ENCODE peak calls at places on chromosome 16, in four cellular contexts. L is heart right ventricle, V is foreskin keratinocyte, K is WERI-Rb-1. F is an unnamed sample.

GRCh38 chr16:15778999-15779614 is 77.7 kb downstream of the MYH11 start:
- DNase-seq in L (no peak), V (no peak), K (no peak), F (no peak)

GRCh38 chr16:52283018-52283417 is 263.9 kb downstream of the TOX3 start:
- DNase-seq in L (no peak), V (no peak), K (no peak), F (peak; percentile 34)

GRCh38 chr16:66222756-66223155 is 143.7 kb upstream of the CDH5 start:
- DNase-seq in L (no peak), V (peak; percentile 27), K (no peak), F (no peak)

GRCh38 chr16:35187665-35188225 is 1728.3 kb downstream of the TP53TG3F start:
- DNase-seq in L (no peak), V (no peak), K (no peak), F (no peak)

GRCh38 chr16:22216191-22216831 is 10.2 kb downstream of the EEF2K start:
- DNase-seq in L (no peak), V (no peak), K (no peak), F (no peak)

GRCh38 chr16:81645925-81646324 is 133.2 kb upstream of the PLCG2 start:
- DNase-seq in L (no peak), V (no peak), K (no peak), F (no peak)

GRCh38 chr16:69680358-69680757 is 46.0 kb downstream of the NQO1 start:
- DNase-seq in L (no peak), V (no peak), K (no peak), F (no peak)

GRCh38 chr16:52408197-52408845 is 138.6 kb downstream of the TOX3 start:
- DNase-seq in L (no peak), V (no peak), K (no peak), F (no peak)

GRCh38 chr16:2090819-2091721 is 43.3 kb downstream of the TSC2 start:
- DNase-seq in L (peak; percentile 43), V (no peak), K (no peak), F (no peak)

GRCh38 chr16:14405611-14406537 is 224.2 kb downstream of the PARN start:
- DNase-seq in L (no peak), V (no peak), K (no peak), F (no peak)

GRCh38 chr16:17395849-17396480 is 74.8 kb downstream of the XYLT1 start:
- DNase-seq in L (no peak), V (no peak), K (no peak), F (peak; percentile 45)

GRCh38 chr16:77738706-77739105 is 16.4 kb downstream of the NUDT7 start:
- DNase-seq in L (no peak), V (peak; percentile 81), K (no peak), F (peak; percentile 87)

GRCh38 chr16:82229800-82230619 is 60.0 kb upstream of the MPHOSPH6 start:
- DNase-seq in L (peak; percentile 63), V (no peak), K (peak; percentile 82), F (peak; percentile 24)

GRCh38 chr16:56657555-56658430 is at the start of gene MT1F:
- DNase-seq in L (peak; percentile 59), V (peak; percentile 39), K (no peak), F (peak; percentile 31)

GRCh38 chr16:52283581-52284375 is 263.2 kb downstream of the TOX3 start:
- DNase-seq in L (no peak), V (no peak), K (no peak), F (no peak)

GRCh38 chr16:38941-39892 is 14.2 kb downstream of the POLR3K start:
- DNase-seq in L (no peak), V (no peak), K (no peak), F (peak; percentile 59)

GRCh38 chr16:53209489-53209888 is 154.7 kb downstream of the CHD9 start:
- DNase-seq in L (no peak), V (no peak), K (no peak), F (no peak)

GRCh38 chr16:85646976-85647375 is 33.9 kb downstream of the GSE1 start:
- DNase-seq in L (no peak), V (no peak), K (no peak), F (no peak)
- H3K27ac ChIP-seq in L (no peak overlapping the region), V (no peak overlapping the region), K (peak overlapping the region; percentile 16), F (no peak overlapping the region)

GRCh38 chr16:3783516-3783915 is 66.2 kb upstream of the TRAP1 start:
- DNase-seq in L (no peak), V (no peak), K (no peak), F (no peak)
- H3K27ac ChIP-seq in L (no peak overlapping the region), V (no peak overlapping the region), K (no peak overlapping the region), F (no peak overlapping the region)

GRCh38 chr16:73096510-73096909 is 48.6 kb upstream of the ZFHX3 start:
- DNase-seq in L (no peak), V (no peak), K (no peak), F (no peak)
- H3K27ac ChIP-seq in L (no peak overlapping the region), V (no peak overlapping the region), K (no peak overlapping the region), F (no peak overlapping the region)

DNA sequence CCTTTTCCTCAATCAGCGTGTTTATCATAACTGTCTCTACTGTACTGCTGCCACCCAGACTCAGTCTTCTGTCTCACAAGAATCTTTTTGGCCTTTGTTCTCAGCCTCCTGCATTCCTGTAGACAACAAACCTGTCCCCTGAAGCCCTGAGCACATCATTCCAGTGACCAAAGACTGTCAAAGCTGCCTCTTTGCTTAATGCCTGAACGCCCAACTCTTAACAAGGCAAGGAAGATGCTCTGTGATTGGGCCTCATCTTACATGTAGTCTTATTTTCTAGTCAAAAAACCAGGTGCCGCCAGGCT is 29.3 kb upstream of the AQP8 start:
- DNase-seq in L (no peak), V (no peak), K (no peak), F (no peak)
- H3K27ac ChIP-seq in L (no peak overlapping the region), V (no peak overlapping the region), K (no peak overlapping the region), F (no peak overlapping the region)

DNA sequence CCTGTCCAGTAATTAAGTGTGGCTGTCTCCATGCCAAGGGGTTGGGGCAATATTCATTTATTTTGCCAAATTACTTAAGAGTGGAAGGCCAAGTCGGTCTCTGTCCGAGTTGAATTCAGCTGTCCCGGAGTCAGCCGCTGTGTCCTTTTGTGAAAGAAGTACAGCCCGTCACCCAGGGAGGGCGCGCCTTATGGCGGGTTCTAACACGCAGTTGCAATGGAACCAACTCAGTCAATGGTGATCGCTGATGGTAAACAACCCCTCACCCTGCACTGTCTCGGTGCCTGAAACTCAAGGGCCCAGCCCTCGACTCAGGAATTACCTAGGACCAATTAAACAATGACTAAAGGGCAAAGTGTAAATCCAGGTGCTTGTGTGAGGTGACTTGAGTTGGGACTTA is 22.3 kb downstream of the KIAA0513 start:
- DNase-seq in L (no peak), V (no peak), K (no peak), F (no peak)
- H3K27ac ChIP-seq in L (no peak overlapping the region), V (no peak overlapping the region), K (no peak overlapping the region), F (no peak overlapping the region)

GRCh38 chr16:68470461-68471150 is 22.3 kb upstream of the SMPD3 start:
- DNase-seq in L (peak; percentile 29), V (no peak), K (no peak), F (no peak)
- H3K27ac ChIP-seq in L (no peak overlapping the region), V (no peak overlapping the region), K (no peak overlapping the region), F (no peak overlapping the region)

GRCh38 chr16:57773680-57774295 is 28.5 kb downstream of the KIFC3 start:
- DNase-seq in L (no peak), V (no peak), K (no peak), F (no peak)

GRCh38 chr16:57771141-57771785 is 31.0 kb downstream of the KIFC3 start:
- DNase-seq in L (no peak), V (no peak), K (no peak), F (no peak)

GRCh38 chr16:57770361-57770760 is 31.9 kb downstream of the KIFC3 start:
- DNase-seq in L (no peak), V (no peak), K (no peak), F (no peak)

GRCh38 chr16:57774886-57775285 is 27.4 kb downstream of the KIFC3 start:
- DNase-seq in L (no peak), V (no peak), K (no peak), F (no peak)

DNA sequence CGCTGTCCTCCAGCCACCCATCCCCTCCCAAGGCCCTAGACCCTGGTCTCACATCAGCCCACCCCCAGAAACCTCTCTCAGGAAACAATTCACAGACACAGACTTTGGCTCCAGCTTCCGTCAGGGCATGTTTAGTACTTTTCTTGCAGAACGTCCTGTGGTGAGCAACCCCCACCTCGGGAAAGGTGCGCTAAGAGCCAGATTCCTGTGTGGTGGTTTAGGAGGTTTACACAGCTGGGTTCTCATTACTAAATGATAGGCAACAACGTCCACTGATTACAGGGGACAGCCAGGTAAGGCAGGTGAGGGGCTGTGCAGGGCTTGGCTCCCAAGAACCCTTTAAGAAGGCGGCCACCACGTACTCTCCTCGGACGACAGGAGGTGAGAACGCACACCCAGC is 29.3 kb downstream of the KIFC3 start:
- DNase-seq in L (no peak), V (no peak), K (no peak), F (no peak)
- H3K27ac ChIP-seq in L (no peak overlapping the region), V (no peak overlapping the region), K (no peak overlapping the region), F (no peak overlapping the region)

DNA sequence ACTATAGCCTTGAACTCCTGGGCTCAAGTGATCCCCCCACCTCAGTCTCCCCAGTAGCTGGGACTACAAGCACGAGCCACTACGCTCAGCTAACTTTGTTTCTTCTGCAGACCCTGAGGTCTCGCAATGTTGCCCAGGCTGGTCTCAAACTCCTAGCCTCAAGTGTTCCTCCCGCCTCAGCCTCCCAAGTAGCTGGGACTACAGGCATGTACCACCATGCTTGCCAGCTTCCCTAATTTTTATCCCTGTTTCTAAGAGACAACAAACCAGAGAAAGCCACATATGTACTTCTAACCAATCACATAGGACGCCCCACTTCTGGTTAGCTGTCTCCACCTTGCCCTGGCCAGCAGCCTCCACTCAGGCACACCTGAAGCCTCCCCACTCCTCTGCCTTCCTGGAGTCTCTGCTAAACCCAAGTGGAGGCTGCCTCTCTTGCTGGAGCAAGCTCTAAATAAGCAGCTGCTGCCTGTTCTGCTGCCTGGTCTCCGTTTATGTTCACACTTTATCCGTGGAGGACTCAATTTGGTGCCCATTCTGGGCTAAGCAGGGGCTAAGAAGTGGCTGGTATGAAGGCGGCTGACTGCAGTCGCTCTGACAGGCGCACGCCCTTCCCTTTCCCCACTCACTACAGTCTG is 24.7 kb downstream of the NSMCE1 start:
- DNase-seq in L (no peak), V (no peak), K (no peak), F (no peak)
- H3K27ac ChIP-seq in L (no peak overlapping the region), V (no peak overlapping the region), K (no peak overlapping the region), F (no peak overlapping the region)

GRCh38 chr16:4667203-4667983 is 26.0 kb upstream of the NUDT16L1 start:
- DNase-seq in L (no peak), V (no peak), K (no peak), F (no peak)

GRCh38 chr16:4663756-4664465 is 29.5 kb upstream of the NUDT16L1 start:
- DNase-seq in L (peak; percentile 61), V (no peak), K (no peak), F (no peak)

GRCh38 chr16:4661661-4662060 is 31.7 kb upstream of the NUDT16L1 start:
- DNase-seq in L (no peak), V (no peak), K (no peak), F (no peak)

GRCh38 chr16:4666537-4667202 is 26.7 kb upstream of the NUDT16L1 start:
- DNase-seq in L (no peak), V (no peak), K (no peak), F (no peak)

GRCh38 chr16:4664538-4665418 is 28.6 kb upstream of the NUDT16L1 start:
- DNase-seq in L (peak; percentile 42), V (peak; percentile 16), K (peak; percentile 80), F (no peak)
- H3K27ac ChIP-seq in L (no peak overlapping the region), V (no peak overlapping the region), K (peak overlapping the region; percentile 45), F (peak overlapping the region; percentile 37)